ENCODE peak calls at places on chromosomes 6 and 20, in four cellular contexts. C, E, N and Z are unnamed samples.

GRCh38 chr6:137950581-137950980 is 83.5 kb downstream of the TNFAIP3 start:
- DNase-seq in C (no peak), N (no peak), E (no peak), Z (no peak)

GRCh38 chr20:10504893-10505292 is 69.8 kb downstream of the SLX4IP start:
- DNase-seq in C (peak; percentile 21), N (no peak), E (no peak), Z (no peak)

GRCh38 chr6:143150291-143150690 is 89.6 kb downstream of the AIG1 start:
- DNase-seq in E (no peak), C (no peak), N (no peak), Z (no peak)

GRCh38 chr6:28235912-28236452 is 10.9 kb downstream of the ZSCAN9 start:
- DNase-seq in N (peak; percentile 40), E (no peak), C (no peak), Z (no peak)

GRCh38 chr20:25116746-25117457 is 35.0 kb upstream of the VSX1 start:
- DNase-seq in E (no peak), N (no peak), C (no peak), Z (no peak)

GRCh38 chr20:37376324-37376723 is 30.4 kb downstream of the SRC start:
- DNase-seq in E (no peak), C (no peak), N (no peak), Z (no peak)

GRCh38 chr6:32087574-32088486 is 21.3 kb downstream of the TNXB start:
- DNase-seq in E (peak; percentile 94), C (peak; percentile 46), N (peak; percentile 95), Z (peak; percentile 92)

GRCh38 chr20:46332373-46333135 is 24.3 kb upstream of the CDH22 start:
- DNase-seq in C (no peak), N (no peak), E (no peak), Z (no peak)

GRCh38 chr20:44258226-44258890 is 11.2 kb downstream of the GDAP1L1 start:
- DNase-seq in C (no peak), E (no peak), N (no peak), Z (no peak)

GRCh38 chr20:56373942-56374341 is 15.2 kb downstream of the FAM210B start:
- DNase-seq in C (peak; percentile 98), E (no peak), N (no peak), Z (no peak)

GRCh38 chr6:152206072-152206818 is 398.8 kb downstream of the ESR1 start:
- DNase-seq in C (peak; percentile 8), N (peak; percentile 74), E (peak; percentile 57), Z (peak; percentile 67)

GRCh38 chr6:134689177-134689576 is 260.7 kb downstream of the ALDH8A1 start:
- DNase-seq in N (no peak), E (no peak), C (no peak), Z (no peak)

GRCh38 chr20:23257848-23258746 is 92.5 kb upstream of the NXT1 start:
- DNase-seq in C (peak; percentile 88), E (no peak), N (peak; percentile 54), Z (no peak)

GRCh38 chr20:24836900-24837299 is 112.2 kb upstream of the CST7 start:
- DNase-seq in C (no peak), N (no peak), E (peak; percentile 20), Z (no peak)

GRCh38 chr6:44254957-44255808 is 2.1 kb downstream of the SLC35B2 start:
- DNase-seq in C (no peak), N (peak; percentile 41), E (peak; percentile 72), Z (no peak)

GRCh38 chr6:37535701-37536461 is 36.2 kb upstream of the CCDC167 start:
- DNase-seq in E (peak; percentile 60), C (no peak), N (peak; percentile 32), Z (peak; percentile 77)

GRCh38 chr6:64146094-64146493 is 510.5 kb downstream of the PHF3 start:
- DNase-seq in E (no peak), N (no peak), C (no peak), Z (no peak)

GRCh38 chr6:47532981-47533585 is 55.5 kb downstream of the CD2AP start:
- DNase-seq in N (no peak), E (no peak), C (no peak), Z (no peak)

GRCh38 chr6:21305827-21306469 is 287.6 kb upstream of the SOX4 start:
- DNase-seq in N (peak; percentile 17), E (no peak), C (peak; percentile 14), Z (no peak)

GRCh38 chr6:40112350-40112749 is 178.1 kb upstream of the MOCS1 start:
- DNase-seq in C (no peak), N (peak; percentile 39), E (no peak), Z (no peak)

GRCh38 chr20:12175538-12175937 is 257.8 kb downstream of the BTBD3 start:
- DNase-seq in N (no peak), E (no peak), C (no peak), Z (no peak)

GRCh38 chr6:54835176-54835575 is 11.4 kb upstream of the FAM83B start:
- DNase-seq in E (no peak), N (no peak), C (no peak), Z (no peak)

GRCh38 chr6:108742041-108742440 is 106.2 kb upstream of the ARMC2 start:
- DNase-seq in N (no peak), C (no peak), E (no peak), Z (no peak)

GRCh38 chr6:28137458-28138020 is 4.1 kb upstream of the ZKSCAN8 start:
- DNase-seq in E (no peak), C (peak; percentile 14), N (peak; percentile 25), Z (no peak)

GRCh38 chr6:154534531-154534930 is 24.0 kb upstream of the CNKSR3 start:
- DNase-seq in C (no peak), N (no peak), E (no peak), Z (no peak)

GRCh38 chr20:50107796-50108331 is 5.1 kb downstream of the UBE2V1 start:
- DNase-seq in N (no peak), C (no peak), E (no peak), Z (no peak)

GRCh38 chr6:27865952-27866369 is 46.2 kb downstream of the OR2B2 start:
- DNase-seq in C (no peak), N (peak; percentile 85), E (peak; percentile 66), Z (peak; percentile 71)

GRCh38 chr6:137391061-137391814 is 103.0 kb downstream of the OLIG3 start:
- DNase-seq in C (no peak), E (no peak), N (no peak), Z (no peak)

GRCh38 chr6:120514544-120514943 is 819.7 kb downstream of the TBC1D32 start:
- DNase-seq in N (no peak), C (no peak), E (no peak), Z (no peak)

GRCh38 chr6:85771925-85772430 is 129.3 kb upstream of the SYNCRIP start:
- DNase-seq in E (no peak), C (no peak), N (no peak), Z (no peak)

GRCh38 chr6:36973647-36974046 is 12.3 kb downstream of the MTCH1 start:
- DNase-seq in C (no peak), E (no peak), N (no peak), Z (no peak)

GRCh38 chr20:57866250-57867106 is 156.7 kb upstream of the PMEPA1 start:
- DNase-seq in N (peak; percentile 36), E (no peak), C (no peak), Z (no peak)

GRCh38 chr6:98136333-98136732 is 698.0 kb upstream of the POU3F2 start:
- DNase-seq in C (no peak), E (no peak), N (peak; percentile 13), Z (no peak)

GRCh38 chr6:28981833-28982475 is 23.2 kb downstream of the ZNF311 start:
- DNase-seq in N (peak; percentile 93), E (peak; percentile 73), C (peak; percentile 87), Z (peak; percentile 89)

GRCh38 chr6:125918681-125919566 is 37.6 kb upstream of the HINT3 start:
- DNase-seq in N (peak; percentile 18), C (peak; percentile 90), E (no peak), Z (no peak)

GRCh38 chr20:13325033-13325432 is 104.0 kb downstream of the ISM1 start:
- DNase-seq in N (peak; percentile 79), E (peak; percentile 82), C (peak; percentile 16), Z (peak; percentile 46)

GRCh38 chr6:25519856-25520255 is 132.2 kb upstream of the SCGN start:
- DNase-seq in E (no peak), N (no peak), C (no peak), Z (no peak)

GRCh38 chr6:130882370-130882769 is 55.2 kb downstream of the SMLR1 start:
- DNase-seq in N (no peak), E (no peak), C (no peak), Z (no peak)

GRCh38 chr6:130885392-130886192 is 58.4 kb downstream of the SMLR1 start:
- DNase-seq in C (peak; percentile 81), E (peak; percentile 57), N (peak; percentile 85), Z (no peak)

GRCh38 chr6:130879826-130880225 is 52.6 kb downstream of the SMLR1 start:
- DNase-seq in E (no peak), N (no peak), C (no peak), Z (no peak)
- H3K56ac ChIP-seq in E (no peak overlapping the region), N (no peak overlapping the region), C (no peak overlapping the region), Z (no peak overlapping the region)

GRCh38 chr6:2780109-2780730 is 15.0 kb downstream of the WRNIP1 start:
- DNase-seq in N (no peak), C (no peak), E (no peak), Z (no peak)
- H3K56ac ChIP-seq in N (no peak overlapping the region), C (no peak overlapping the region), E (no peak overlapping the region), Z (no peak overlapping the region)

GRCh38 chr20:4134861-4135379 is 119.6 kb upstream of the RNF24 start:
- DNase-seq in E (no peak), C (no peak), N (no peak), Z (no peak)

GRCh38 chr20:4134355-4134834 is 119.0 kb upstream of the RNF24 start:
- DNase-seq in C (no peak), N (no peak), E (no peak), Z (no peak)

GRCh38 chr20:4136078-4136966 is 121.0 kb upstream of the RNF24 start:
- DNase-seq in E (no peak), C (peak; percentile 56), N (peak; percentile 51), Z (no peak)

GRCh38 chr20:4136967-4137334 is 121.6 kb upstream of the RNF24 start:
- DNase-seq in E (no peak), N (no peak), C (no peak), Z (no peak)

GRCh38 chr20:4135385-4136077 is 120.2 kb upstream of the RNF24 start:
- DNase-seq in N (peak; percentile 97), E (peak; percentile 52), C (peak; percentile 99), Z (no peak)
- H3K56ac ChIP-seq in N (peak overlapping the region; percentile 57), E (no peak overlapping the region), C (peak overlapping the region; percentile 55), Z (no peak overlapping the region)

DNA sequence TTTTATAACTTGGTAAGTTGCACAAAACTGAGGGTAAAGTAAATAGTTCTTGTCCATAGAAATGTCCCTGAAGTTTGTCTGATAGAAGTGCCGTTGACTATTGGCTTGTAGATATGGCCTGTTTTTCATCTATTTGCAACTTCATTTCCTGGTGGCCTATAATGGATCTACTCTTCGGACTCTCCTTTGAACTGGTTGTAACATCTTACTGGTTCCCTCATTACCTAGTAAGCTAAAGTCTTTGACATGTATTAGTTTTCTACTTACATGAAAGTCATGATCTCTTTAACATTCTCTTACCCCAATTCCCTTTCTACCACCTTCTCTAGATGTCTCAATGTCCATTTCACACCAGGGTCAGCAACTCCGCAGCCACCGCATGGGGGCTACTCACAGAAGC is 146.3 kb downstream of the GRM4 start:
- DNase-seq in C (no peak), N (no peak), E (no peak), Z (no peak)
- H3K56ac ChIP-seq in C (no peak overlapping the region), N (no peak overlapping the region), E (no peak overlapping the region), Z (no peak overlapping the region)